ENCODE peak calls at places on chromosomes 2 and 18, in four cellular contexts. One of them, this sample, is unnamed.

GRCh38 chr2:53913721-53914120 is 54.0 kb upstream of the GPR75 start:
- DNase-seq in NCI-H510A treated with DMSO at 0.1 percent for 48 hours: no peak
- DNase-seq in psoas muscle: no peak
- DNase-seq in AG08396: peak; percentile 9
- DNase-seq in this sample: no peak

GRCh38 chr18:30960661-30961060 is 81.9 kb downstream of the DSC3 start:
- DNase-seq in NCI-H510A treated with DMSO at 0.1 percent for 48 hours: no peak
- DNase-seq in psoas muscle: no peak
- DNase-seq in AG08396: no peak
- DNase-seq in this sample: no peak

GRCh38 chr18:11661430-11661829 is 27.6 kb upstream of the GNAL start:
- DNase-seq in NCI-H510A treated with DMSO at 0.1 percent for 48 hours: no peak
- DNase-seq in psoas muscle: no peak
- DNase-seq in AG08396: no peak
- DNase-seq in this sample: no peak

GRCh38 chr18:67661555-67661954 is 145.0 kb upstream of the DSEL start:
- DNase-seq in NCI-H510A treated with DMSO at 0.1 percent for 48 hours: no peak
- DNase-seq in psoas muscle: no peak
- DNase-seq in AG08396: no peak
- DNase-seq in this sample: no peak

GRCh38 chr2:11175293-11175795 is 20.1 kb downstream of the SLC66A3 start:
- DNase-seq in NCI-H510A treated with DMSO at 0.1 percent for 48 hours: no peak
- DNase-seq in psoas muscle: no peak
- DNase-seq in AG08396: peak; percentile 52
- DNase-seq in this sample: no peak

GRCh38 chr2:228747478-228747877 is 523.6 kb downstream of the PID1 start:
- DNase-seq in NCI-H510A treated with DMSO at 0.1 percent for 48 hours: no peak
- DNase-seq in psoas muscle: no peak
- DNase-seq in AG08396: no peak
- DNase-seq in this sample: peak; percentile 35

GRCh38 chr2:181106789-181107418 is 126.5 kb downstream of the UBE2E3 start:
- DNase-seq in NCI-H510A treated with DMSO at 0.1 percent for 48 hours: no peak
- DNase-seq in psoas muscle: no peak
- DNase-seq in AG08396: peak; percentile 51
- DNase-seq in this sample: no peak

GRCh38 chr18:49019446-49020045 is 68.8 kb upstream of the SMAD7 start:
- DNase-seq in NCI-H510A treated with DMSO at 0.1 percent for 48 hours: no peak
- DNase-seq in psoas muscle: no peak
- DNase-seq in AG08396: no peak
- DNase-seq in this sample: no peak

GRCh38 chr18:79523221-79523737 is 127.5 kb downstream of the NFATC1 start:
- DNase-seq in NCI-H510A treated with DMSO at 0.1 percent for 48 hours: no peak
- DNase-seq in psoas muscle: no peak
- DNase-seq in AG08396: no peak
- DNase-seq in this sample: no peak

GRCh38 chr18:10563886-10564285 is 38.1 kb downstream of the NAPG start:
- DNase-seq in NCI-H510A treated with DMSO at 0.1 percent for 48 hours: no peak
- DNase-seq in psoas muscle: no peak
- DNase-seq in AG08396: no peak
- DNase-seq in this sample: no peak